ENCODE peak calls at places on chromosomes 3 and 15, in six cellular contexts. D is lung, F is DND-41, A is mucosa of descending colon, Y is BE2C, J is thyroid gland. K is an unnamed sample. For H3K4me1, the result is how much of the 10 kb centered on the place peaks cover.

GRCh38 chr15:28122038-28122949 is 23.2 kb upstream of the OCA2 start:
- DNase-seq in F (no peak), J (no peak), A (no peak), D (no peak), Y (no peak), K (no peak)

GRCh38 chr3:25582242-25582641 is 82.5 kb downstream of the TOP2B start:
- DNase-seq in D (no peak), F (no peak), A (no peak), Y (no peak), J (no peak), K (no peak)

GRCh38 chr15:79418693-79419279 is 13.3 kb upstream of the MINAR1 start:
- DNase-seq in J (peak), D (no peak), Y (no peak), F (no peak), A (no peak), K (no peak)

GRCh38 chr15:73325191-73325980 is 43.4 kb downstream of the HCN4 start:
- DNase-seq in F (peak), A (no peak), J (no peak), D (no peak), Y (no peak), K (no peak)

GRCh38 chr15:33068531-33068990 is 126.0 kb downstream of the FMN1 start:
- DNase-seq in Y (no peak), J (peak), F (peak), D (peak), A (peak), K (no peak)

GRCh38 chr3:195855471-195856409 is 44.0 kb upstream of the MUC4 start:
- DNase-seq in F (no peak), Y (no peak), A (peak), J (no peak), D (no peak), K (no peak)

GRCh38 chr3:179045719-179046402 is 25.7 kb downstream of the ZMAT3 start:
- DNase-seq in A (no peak), F (no peak), J (no peak), Y (no peak), D (no peak), K (no peak)

GRCh38 chr15:68012911-68013310 is 41.2 kb upstream of the PIAS1 start:
- DNase-seq in F (no peak), J (no peak), A (no peak), D (peak), Y (no peak), K (peak)

GRCh38 chr3:160911399-160911798 is 155.4 kb downstream of the PPM1L start:
- DNase-seq in Y (no peak), F (no peak), J (no peak), D (no peak), A (no peak), K (no peak)

GRCh38 chr3:124272611-124273151 is 280.8 kb upstream of the ROPN1 start:
- DNase-seq in J (no peak), D (no peak), F (no peak), A (no peak), Y (no peak), K (no peak)

GRCh38 chr3:34387831-34388564 is 589.6 kb downstream of the PDCD6IP start:
- DNase-seq in D (no peak), Y (no peak), F (no peak), A (no peak), J (no peak), K (no peak)

GRCh38 chr3:187252311-187252710 is 39.2 kb downstream of the MASP1 start:
- DNase-seq in Y (no peak), J (no peak), D (no peak), F (no peak), A (no peak), K (no peak)

GRCh38 chr15:46260937-46261336 is 626.1 kb downstream of the SQOR start:
- DNase-seq in D (no peak), F (no peak), Y (peak), J (no peak), A (no peak), K (peak)

GRCh38 chr15:84979651-84980050 is 2.0 kb upstream of the PDE8A start:
- DNase-seq in J (no peak), D (no peak), F (no peak), A (peak), Y (no peak), K (peak)

GRCh38 chr3:9917820-9918219 is 922 bp downstream of the IL17RC start:
- DNase-seq in F (no peak), Y (no peak), J (peak), D (no peak), A (no peak), K (no peak)

GRCh38 chr15:73982251-73982962 is 9.7 kb downstream of the STOML1 start:
- DNase-seq in J (peak), A (peak), D (peak), F (no peak), Y (peak), K (no peak)

GRCh38 chr3:127211118-127212060 is 18.5 kb downstream of the PRR23E start:
- DNase-seq in A (no peak), D (peak), J (no peak), F (no peak), Y (no peak), K (no peak)

GRCh38 chr15:68113273-68113672 is 59.2 kb downstream of the PIAS1 start:
- DNase-seq in J (no peak), D (no peak), Y (no peak), F (no peak), A (no peak), K (no peak)

GRCh38 chr3:116135462-116135861 is 309.8 kb downstream of the LSAMP start:
- DNase-seq in A (no peak), F (no peak), Y (peak), J (peak), D (no peak), K (no peak)

GRCh38 chr15:32106401-32107381 is 76.4 kb downstream of the CHRNA7 start:
- DNase-seq in D (no peak), J (no peak), Y (no peak), F (no peak), A (no peak), K (no peak)

GRCh38 chr15:37057831-37058230 is 42.5 kb downstream of the MEIS2 start:
- DNase-seq in F (no peak), Y (no peak), J (no peak), A (no peak), D (no peak), K (no peak)

GRCh38 chr15:45892182-45892581 is 257.4 kb downstream of the SQOR start:
- DNase-seq in D (no peak), A (no peak), J (no peak), F (no peak), Y (no peak), K (no peak)

GRCh38 chr15:44763848-44764247 is 27.5 kb downstream of the TRIM69 start:
- DNase-seq in F (no peak), Y (no peak), D (no peak), J (no peak), A (no peak), K (no peak)

GRCh38 chr3:37730383-37730782 is 131.3 kb upstream of the CTDSPL start:
- DNase-seq in F (no peak), D (no peak), Y (no peak), J (no peak), A (no peak), K (no peak)

GRCh38 chr3:180720012-180720411 is 40.7 kb upstream of the CCDC39 start:
- DNase-seq in Y (no peak), D (no peak), J (no peak), F (no peak), A (no peak), K (no peak)
- H3K4me3 ChIP-seq in Y (no peak), D (no peak), J (no peak), F (no peak), A (no peak), K (no peak)

GRCh38 chr15:58966698-58967097 is 20.8 kb upstream of the RNF111 start:
- DNase-seq in Y (no peak), D (no peak), F (no peak), J (no peak), A (no peak), K (no peak)

GRCh38 chr15:58958811-58959210 is 25.3 kb upstream of the SLTM start:
- DNase-seq in Y (no peak), J (no peak), A (no peak), D (no peak), F (no peak), K (no peak)

GRCh38 chr15:58957101-58957973 is 23.9 kb upstream of the SLTM start:
- DNase-seq in A (no peak), J (peak), F (peak), D (peak), Y (peak), K (peak)

GRCh38 chr15:58962662-58963565 is 24.5 kb upstream of the RNF111 start:
- DNase-seq in Y (no peak), J (no peak), D (no peak), A (no peak), F (no peak), K (no peak)

DNA sequence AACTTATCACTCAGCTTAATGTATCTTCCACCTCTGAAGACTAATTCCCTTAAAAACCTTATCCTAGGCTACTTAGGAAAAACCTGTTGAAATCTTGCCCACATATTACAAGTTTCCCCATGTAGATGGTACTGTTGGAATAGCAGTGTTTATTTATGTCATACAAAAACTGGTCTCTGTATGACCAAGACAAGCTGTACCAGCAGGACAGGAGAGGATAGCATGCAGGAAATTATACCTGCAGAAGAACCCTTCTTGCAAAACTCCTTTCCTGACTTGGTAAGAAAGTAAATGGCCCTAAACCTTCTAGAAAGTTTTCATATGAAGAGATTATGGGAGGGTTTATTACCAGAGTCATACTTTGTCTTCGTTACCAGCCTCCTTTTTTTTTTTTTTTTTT is 25.3 kb upstream of the RNF111 start:
- DNase-seq in Y (no peak), A (no peak), J (no peak), F (no peak), D (no peak), K (no peak)
- TF ChIP-seq CTCF in Y (no peak), A (no peak), J (no peak), F (no peak), D (no peak), K (no peak)

DNA sequence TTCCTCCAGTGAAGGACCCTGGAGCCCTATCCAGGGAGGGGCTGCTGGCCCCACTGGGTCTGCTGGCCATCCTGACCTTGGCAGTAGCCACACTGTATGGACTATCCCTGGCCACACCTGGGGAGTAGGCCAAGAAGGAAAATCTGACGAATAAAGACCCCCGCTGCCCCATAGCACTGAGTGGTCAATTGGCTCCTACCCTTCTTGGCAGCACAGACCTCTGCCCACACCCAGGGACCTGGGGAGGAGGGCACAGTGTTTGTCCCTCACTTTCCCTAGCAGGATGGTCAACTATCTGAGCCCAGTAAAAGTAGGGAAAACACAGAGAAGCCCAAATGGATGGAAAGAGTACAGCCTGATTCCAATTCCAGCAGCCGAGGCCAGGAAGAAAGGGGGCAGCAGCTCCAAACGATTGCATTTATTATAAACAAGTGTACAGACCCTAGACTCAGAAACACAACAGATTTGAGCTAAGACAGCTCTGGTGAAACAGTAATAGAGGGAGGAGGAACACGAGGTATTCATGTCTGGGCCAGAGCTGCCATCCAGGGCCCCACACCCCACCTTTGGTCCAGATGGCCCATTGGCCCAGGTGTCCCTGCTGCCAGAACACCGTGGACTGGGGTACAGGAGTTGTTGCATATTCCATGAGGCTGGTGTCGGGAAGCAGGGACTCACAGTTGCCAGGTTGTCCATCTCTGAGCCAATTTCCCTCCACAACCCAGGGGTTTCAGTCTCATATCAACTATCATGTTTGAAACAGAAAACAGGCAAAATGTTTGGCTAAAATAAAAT is 21.1 kb downstream of the ATRIP start:
- DNase-seq in A (no peak), J (no peak), D (no peak), Y (no peak), F (no peak), K (no peak)
- H3K4me1 ChIP-seq in A (half or more), J (under half), D (under half), Y (under half), F (half or more), K (under half)

GRCh38 chr15:99105516-99106341 is 849 bp downstream of the SYNM start:
- DNase-seq in Y (peak), J (peak), F (no peak), A (peak), D (no peak), K (peak)
- H3K4me3 ChIP-seq in Y (peak), J (peak), F (no peak), A (no peak), D (peak), K (peak)

DNA sequence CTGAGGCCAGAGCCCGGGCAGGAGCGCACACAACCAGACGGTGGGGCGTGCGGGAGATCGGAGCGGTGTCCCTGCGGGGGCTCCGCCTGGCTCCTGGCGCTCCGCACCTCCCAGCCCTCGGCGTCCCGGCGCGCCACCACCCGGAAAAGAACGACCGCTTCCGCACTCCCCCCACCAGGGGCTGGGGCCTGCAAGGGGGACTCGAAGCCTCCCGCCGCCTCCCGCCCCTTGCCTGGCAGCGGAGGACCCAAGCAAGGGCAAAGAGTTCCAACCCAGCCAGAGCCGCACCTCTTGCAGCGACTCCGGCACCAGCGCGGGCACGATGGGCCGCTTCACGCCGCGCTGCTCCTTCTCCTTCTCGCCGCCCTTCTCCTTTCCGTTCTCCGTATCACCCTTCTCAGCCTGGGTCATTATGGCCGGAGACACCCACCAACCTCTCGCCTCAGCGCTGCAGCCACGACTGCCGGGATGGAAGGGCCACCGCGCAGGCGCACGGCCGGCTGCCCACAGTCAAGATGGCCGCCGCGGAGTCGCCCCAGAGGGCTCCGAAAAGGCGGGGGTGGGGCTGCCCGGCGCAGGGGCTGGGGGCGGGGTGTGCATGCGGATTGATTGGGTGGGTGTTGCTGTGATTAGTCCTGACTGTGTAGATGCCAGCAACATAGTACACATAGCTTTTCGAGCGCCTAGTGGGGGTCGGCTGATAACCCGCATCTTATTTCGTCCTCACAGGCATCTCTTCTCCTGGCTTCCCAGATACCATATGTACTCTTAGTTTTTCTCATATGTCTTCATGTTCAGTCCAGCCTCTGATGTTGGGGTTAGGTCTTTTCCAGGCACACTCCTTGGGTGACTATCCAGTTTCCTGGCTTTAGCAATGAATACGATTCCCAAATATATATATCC is at the start of gene ACTR8:
- DNase-seq in J (peak), A (peak), F (peak), Y (peak), D (peak), K (peak)
- TF ChIP-seq CTCF in J (no peak), A (no peak), F (no peak), Y (no peak), D (no peak), K (no peak)

GRCh38 chr3:23591374-23591773 is 214.4 kb upstream of the UBE2E1 start:
- DNase-seq in J (no peak), A (no peak), F (no peak), D (no peak), Y (no peak), K (no peak)
- H3K4me1 ChIP-seq in J (under half), A (under half), F (under half), D (under half), Y (under half), K (under half)

GRCh38 chr3:13798401-13798800 is 81.5 kb downstream of the WNT7A start:
- DNase-seq in A (no peak), D (no peak), F (no peak), Y (no peak), J (no peak), K (no peak)

GRCh38 chr3:13795816-13796215 is 84.1 kb downstream of the WNT7A start:
- DNase-seq in J (no peak), F (no peak), Y (no peak), A (no peak), D (no peak), K (no peak)

GRCh38 chr3:13793451-13793850 is 86.4 kb downstream of the WNT7A start:
- DNase-seq in Y (no peak), A (no peak), J (no peak), F (no peak), D (no peak), K (no peak)

GRCh38 chr3:13800064-13800463 is 79.8 kb downstream of the WNT7A start:
- DNase-seq in J (no peak), Y (no peak), D (no peak), A (no peak), F (no peak), K (no peak)

GRCh38 chr3:13796683-13797460 is 83.0 kb downstream of the WNT7A start:
- DNase-seq in A (no peak), D (no peak), J (no peak), F (peak), Y (no peak), K (no peak)
- H3K4me3 ChIP-seq in A (no peak), D (no peak), J (no peak), F (no peak), Y (no peak), K (no peak)